ENCODE peak calls at places on chromosomes 4 and X, in nine cellular contexts. R, O, C, G, S, H, Q, L and E are unnamed samples.

GRCh38 chr4:612749-613125 is 12.6 kb upstream of the PDE6B start:
- DNase-seq in R (no peak), O (no peak), C (no peak), G (no peak), S (peak), H (no peak), Q (no peak), L (no peak), E (no peak)

GRCh38 chrX:102712216-102712966 is at the start of gene GPRASP2:
- DNase-seq in R (peak), O (no peak), C (peak), G (peak), S (peak), H (no peak), Q (peak), L (peak), E (no peak)

GRCh38 chr4:154421618-154422017 is 70.0 kb downstream of the DCHS2 start:
- DNase-seq in R (no peak), O (no peak), C (no peak), G (no peak), S (no peak), H (no peak), Q (no peak), L (no peak), E (no peak)

GRCh38 chr4:40288547-40288946 is 46.6 kb upstream of the CHRNA9 start:
- DNase-seq in R (no peak), O (no peak), C (no peak), G (no peak), S (no peak), H (no peak), Q (no peak), L (no peak), E (no peak)

GRCh38 chr4:8472689-8473197 is 32.2 kb downstream of the TRMT44 start:
- DNase-seq in R (no peak), O (peak), C (no peak), G (peak), S (peak), H (no peak), Q (no peak), L (no peak), E (no peak)

GRCh38 chr4:56466910-56467283 is 520 bp upstream of the SRP72 start:
- DNase-seq in R (peak), O (no peak), C (no peak), G (no peak), S (no peak), H (no peak), Q (no peak), L (peak), E (no peak)

GRCh38 chr4:173005912-173006633 is 162.5 kb upstream of the GALNT7 start:
- DNase-seq in R (no peak), O (no peak), C (no peak), G (no peak), S (peak), H (no peak), Q (no peak), L (no peak), E (no peak)

GRCh38 chr4:159240690-159241089 is 137.8 kb downstream of the RAPGEF2 start:
- DNase-seq in R (no peak), O (no peak), C (no peak), G (no peak), S (no peak), H (no peak), Q (no peak), L (no peak), E (no peak)

GRCh38 chr4:37967749-37968148 is 7.6 kb downstream of the PTTG2 start:
- DNase-seq in R (no peak), O (peak), C (no peak), G (no peak), S (no peak), H (no peak), Q (no peak), L (no peak), E (peak)

GRCh38 chr4:1409079-1409805 is 3.0 kb upstream of the NKX1-1 start:
- DNase-seq in R (no peak), O (no peak), C (no peak), G (no peak), S (peak), H (no peak), Q (no peak), L (no peak), E (no peak)

GRCh38 chrX:103211012-103211715 is 3.7 kb upstream of the BEX4 start:
- DNase-seq in R (peak), O (no peak), C (peak), G (peak), S (no peak), H (peak), Q (peak), L (peak), E (no peak)

GRCh38 chr4:2320152-2320551 is 58.2 kb upstream of the MXD4 start:
- DNase-seq in R (no peak), O (no peak), C (no peak), G (no peak), S (peak), H (no peak), Q (no peak), L (no peak), E (no peak)

GRCh38 chrX:40262641-40263560 is 165.1 kb upstream of the BCOR start:
- DNase-seq in R (peak), O (no peak), C (no peak), G (no peak), S (no peak), H (peak), Q (peak), L (no peak), E (peak)

GRCh38 chrX:1751781-1752180 is 136.9 kb downstream of the ASMT start:
- DNase-seq in R (no peak), O (no peak), C (no peak), G (no peak), S (no peak), H (no peak), Q (no peak), L (no peak), E (no peak)

GRCh38 chr4:40395166-40395900 is 60.2 kb downstream of the CHRNA9 start:
- DNase-seq in R (no peak), O (no peak), C (no peak), G (no peak), S (no peak), H (no peak), Q (no peak), L (no peak), E (no peak)

GRCh38 chr4:107902715-107903114 is 28.6 kb upstream of the CYP2U1 start:
- DNase-seq in R (no peak), O (no peak), C (no peak), G (no peak), S (no peak), H (no peak), Q (no peak), L (no peak), E (no peak)

GRCh38 chr4:38805530-38806145 is 1.0 kb upstream of the TLR1 start:
- DNase-seq in R (no peak), O (no peak), C (no peak), G (no peak), S (no peak), H (no peak), Q (no peak), L (no peak), E (no peak)

DNA sequence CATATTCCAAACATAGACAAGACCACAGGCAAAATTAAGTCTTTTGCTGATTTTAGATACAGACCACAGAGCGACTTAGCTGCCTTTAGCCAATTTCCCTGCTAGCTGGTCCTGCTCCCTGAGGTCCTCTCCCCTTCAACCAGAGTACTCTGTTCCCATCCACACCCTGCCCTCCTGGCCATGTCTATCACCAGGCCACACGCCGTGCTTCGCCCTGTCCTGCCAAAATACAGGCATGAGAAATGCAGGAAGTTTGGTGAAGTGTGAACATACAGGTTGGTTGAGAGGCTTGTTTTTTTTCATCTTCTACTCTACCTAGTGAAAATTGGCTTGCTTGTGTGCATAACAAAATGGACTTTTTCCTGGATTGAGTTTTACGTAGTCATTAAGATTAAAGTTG is 226.2 kb upstream of the TENM3 start:
- DNase-seq in R (no peak), O (no peak), C (no peak), G (no peak), S (no peak), H (no peak), Q (no peak), L (no peak), E (no peak)
- TF ChIP-seq CTCF in R (no peak), O (no peak), C (no peak), G (no peak), S (no peak), H (no peak), Q (no peak), L (no peak), E (no peak)

GRCh38 chrX:136473663-136474062 is 14.1 kb upstream of the BRS3 start:
- DNase-seq in R (no peak), O (no peak), C (no peak), G (no peak), S (no peak), H (no peak), Q (no peak), L (no peak), E (no peak)

GRCh38 chrX:136476501-136476900 is 11.2 kb upstream of the BRS3 start:
- DNase-seq in R (peak), O (no peak), C (no peak), G (no peak), S (no peak), H (no peak), Q (no peak), L (no peak), E (no peak)

GRCh38 chrX:136480383-136480782 is 7.4 kb upstream of the BRS3 start:
- DNase-seq in R (no peak), O (no peak), C (no peak), G (no peak), S (no peak), H (no peak), Q (no peak), L (no peak), E (no peak)

GRCh38 chrX:136475236-136475635 is 12.5 kb upstream of the BRS3 start:
- DNase-seq in R (no peak), O (no peak), C (no peak), G (no peak), S (no peak), H (no peak), Q (no peak), L (no peak), E (no peak)

DNA sequence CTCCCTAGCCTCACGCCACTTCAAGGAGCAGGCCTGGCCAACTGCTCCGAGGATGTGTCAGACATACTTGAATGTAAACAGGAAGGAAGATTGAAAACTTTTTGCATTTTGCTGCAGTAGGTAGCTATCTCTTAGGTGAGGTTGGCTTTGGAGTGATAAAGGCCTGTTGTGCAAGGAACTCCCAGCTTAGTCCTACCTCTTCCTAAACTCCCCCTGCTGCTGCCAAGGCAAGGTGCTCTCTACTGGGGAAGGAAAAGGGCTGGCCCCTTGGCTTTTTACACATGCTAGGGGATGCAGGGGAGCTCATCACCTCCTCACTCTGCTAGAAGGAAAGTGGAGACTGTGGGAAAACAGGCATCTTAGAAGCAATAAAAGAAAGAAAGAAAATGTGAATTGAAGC is 10.7 kb upstream of the BRS3 start:
- DNase-seq in R (peak), O (no peak), C (no peak), G (no peak), S (no peak), H (no peak), Q (no peak), L (no peak), E (no peak)
- TF ChIP-seq CTCF in R (peak), O (no peak), C (no peak), G (no peak), S (no peak), H (no peak), Q (no peak), L (no peak), E (no peak)

GRCh38 chr4:126564283-126564854 is 1068.4 kb upstream of the INTU start:
- DNase-seq in R (peak), O (no peak), C (no peak), G (no peak), S (no peak), H (no peak), Q (no peak), L (no peak), E (no peak)
- TF ChIP-seq CTCF in R (no peak), O (no peak), C (no peak), G (no peak), S (no peak), H (no peak), Q (no peak), L (no peak), E (no peak)

GRCh38 chr4:89914609-89915008 is 20.0 kb downstream of the MMRN1 start:
- DNase-seq in R (no peak), O (no peak), C (no peak), G (no peak), S (no peak), H (no peak), Q (no peak), L (no peak), E (no peak)
- TF ChIP-seq CTCF in R (no peak), O (no peak), C (no peak), G (no peak), S (no peak), H (peak), Q (no peak), L (no peak), E (peak)